ENCODE peak calls at places on chromosomes 11 and 22, in four cellular contexts. F is posterior vena cava; A is EH; K is effector CD8-positive, alpha-beta T cell. I is an unnamed sample.

GRCh38 chr11:1827095-1827797 is 7.5 kb upstream of the SYT8 start:
- DNase-seq in K (no peak), A (peak), F (peak), I (no peak)

GRCh38 chr11:73372371-73372993 is 3.7 kb upstream of the RELT start:
- DNase-seq in K (no peak), A (peak), F (no peak), I (no peak)

GRCh38 chr22:44389926-44390925 is 77.5 kb upstream of the SHISAL1 start:
- DNase-seq in F (peak), A (no peak), K (no peak), I (no peak)

GRCh38 chr11:128796275-128796674 is 70.8 kb downstream of the KCNJ1 start:
- DNase-seq in A (peak), F (no peak), K (no peak), I (no peak)

GRCh38 chr11:59186130-59186594 is 14.2 kb downstream of the DTX4 start:
- DNase-seq in K (peak), F (no peak), A (peak), I (peak)

GRCh38 chr11:11157201-11157600 is 195.8 kb downstream of the CSNK2A3 start:
- DNase-seq in F (no peak), K (peak), A (peak), I (peak)

GRCh38 chr11:31806186-31806943 is 4.8 kb downstream of the PAX6 start:
- DNase-seq in A (no peak), K (no peak), F (no peak), I (no peak)

GRCh38 chr11:93403930-93404329 is 73.4 kb downstream of the DEUP1 start:
- DNase-seq in F (no peak), K (no peak), A (no peak), I (no peak)

GRCh38 chr11:79102821-79103220 is 338.0 kb downstream of the TENM4 start:
- DNase-seq in A (no peak), F (no peak), K (no peak), I (no peak)

GRCh38 chr11:133726576-133726975 is 118.7 kb downstream of the SPATA19 start:
- DNase-seq in F (no peak), K (no peak), A (no peak), I (no peak)

GRCh38 chr11:23320131-23320530 is 459.9 kb upstream of the CCDC179 start:
- DNase-seq in A (peak), F (no peak), K (no peak), I (no peak)

GRCh38 chr11:67397986-67398660 is 3.5 kb downstream of the PPP1CA start:
- DNase-seq in F (no peak), K (no peak), A (no peak), I (peak)

GRCh38 chr11:120532511-120533196 is 21.1 kb downstream of the GRIK4 start:
- DNase-seq in F (no peak), A (peak), K (no peak), I (no peak)

GRCh38 chr11:65187146-65187675 is 5.5 kb downstream of the CAPN1 start:
- DNase-seq in A (no peak), K (no peak), F (no peak), I (no peak)

GRCh38 chr11:129117595-129118350 is 74.4 kb downstream of the ARHGAP32 start:
- DNase-seq in F (no peak), A (peak), K (peak), I (peak)

GRCh38 chr22:41354979-41355378 is 26.8 kb upstream of the TEF start:
- DNase-seq in K (no peak), A (no peak), F (no peak), I (no peak)

GRCh38 chr11:6497069-6497839 is at the start of gene DNHD1:
- DNase-seq in A (peak), F (no peak), K (no peak), I (no peak)

GRCh38 chr22:32396255-32396654 is 15.8 kb downstream of the RTCB start:
- DNase-seq in F (no peak), A (no peak), K (no peak), I (no peak)

GRCh38 chr22:50232481-50233151 is 12.2 kb downstream of the TUBGCP6 start:
- DNase-seq in F (no peak), A (no peak), K (no peak), I (no peak)

GRCh38 chr22:37218399-37218770 is 6.1 kb upstream of the SSTR3 start:
- DNase-seq in K (no peak), A (no peak), F (no peak), I (no peak)

GRCh38 chr22:24760708-24761306 is 13.7 kb downstream of the PIWIL3 start:
- DNase-seq in F (no peak), K (no peak), A (peak), I (no peak)

GRCh38 chr11:117673561-117673960 is 123.5 kb downstream of the DSCAML1 start:
- DNase-seq in A (no peak), K (no peak), F (no peak), I (no peak)

GRCh38 chr11:14974723-14975587 is 2.8 kb upstream of the CALCA start:
- DNase-seq in A (peak), F (peak), K (peak), I (peak)

GRCh38 chr11:106728861-106729260 is 289.4 kb downstream of the GUCY1A2 start:
- DNase-seq in K (no peak), F (no peak), A (no peak), I (no peak)

GRCh38 chr11:123143476-123143875 is 51.6 kb downstream of the CLMP start:
- DNase-seq in A (no peak), K (no peak), F (no peak), I (no peak)

GRCh38 chr22:24727218-24727851 is 47.2 kb downstream of the PIWIL3 start:
- DNase-seq in F (no peak), A (peak), K (no peak), I (no peak)

I was measured in stimulated activated naive CD8-positive, alpha-beta T cell treated with anti-CD3 and anti-CD28 coated beads, Interleukin-15, amount 100 ng/mL, for 72 hours.